ENCODE peak calls at places on chromosomes 2 and 18, in five cellular contexts. Q, D, K, G and V are unnamed samples.

GRCh38 chr18:10094608-10095137 is 180.9 kb downstream of the VAPA start:
- DNase-seq in K (no peak), G (no peak), Q (no peak), D (no peak), V (no peak)

GRCh38 chr2:97011977-97012569 is 25.7 kb upstream of the FAM178B start:
- DNase-seq in K (peak), Q (peak), D (peak), G (no peak), V (no peak)

GRCh38 chr2:207463996-207464395 is 65.8 kb upstream of the CREB1 start:
- DNase-seq in G (no peak), K (no peak), Q (no peak), D (no peak), V (no peak)

GRCh38 chr18:67217551-67218166 is 298.9 kb downstream of the DSEL start:
- DNase-seq in G (no peak), Q (peak), D (peak), K (peak), V (no peak)

GRCh38 chr18:5630057-5630765 is 86.4 kb upstream of the EPB41L3 start:
- DNase-seq in Q (no peak), D (peak), G (peak), K (peak), V (peak)

GRCh38 chr2:60385648-60386047 is 167.8 kb downstream of the BCL11A start:
- DNase-seq in Q (peak), K (no peak), G (no peak), D (peak), V (no peak)

GRCh38 chr2:128979182-128979581 is 660.5 kb upstream of the HS6ST1 start:
- DNase-seq in Q (no peak), D (no peak), K (no peak), G (no peak), V (no peak)

GRCh38 chr2:164538250-164538866 is 82.9 kb downstream of the GRB14 start:
- DNase-seq in Q (peak), D (peak), G (no peak), K (peak), V (no peak)

GRCh38 chr2:207334631-207335371 is 169.1 kb upstream of the KLF7 start:
- DNase-seq in D (peak), K (peak), Q (peak), G (no peak), V (no peak)

GRCh38 chr2:240095556-240096523 is 40.3 kb downstream of the COPS9 start:
- DNase-seq in G (no peak), Q (no peak), K (peak), D (no peak), V (no peak)

GRCh38 chr18:9184998-9185613 is 48.5 kb downstream of the ANKRD12 start:
- DNase-seq in Q (no peak), K (no peak), D (no peak), G (no peak), V (no peak)

GRCh38 chr2:152176113-152176714 is 651 bp upstream of the STAM2 start:
- DNase-seq in D (peak), K (no peak), G (no peak), Q (peak), V (no peak)

GRCh38 chr2:63861220-63861822 is 19.6 kb downstream of the UGP2 start:
- DNase-seq in K (peak), Q (peak), G (no peak), D (peak), V (no peak)

GRCh38 chr2:136718273-136718672 is 47.1 kb upstream of the THSD7B start:
- DNase-seq in D (no peak), K (no peak), G (no peak), Q (no peak), V (no peak)

GRCh38 chr18:12334280-12335262 is 26.5 kb downstream of the TUBB6 start:
- DNase-seq in D (no peak), G (no peak), Q (no peak), K (peak), V (no peak)

GRCh38 chr2:70385966-70386595 is 84.2 kb upstream of the FAM136A start:
- DNase-seq in G (no peak), Q (peak), D (peak), K (peak), V (no peak)

GRCh38 chr2:235444101-235444597 is 49.7 kb upstream of the AGAP1 start:
- DNase-seq in D (no peak), Q (no peak), K (no peak), G (no peak), V (no peak)

GRCh38 chr2:191629001-191629453 is 48.9 kb upstream of the NABP1 start:
- DNase-seq in G (no peak), K (no peak), Q (no peak), D (no peak), V (no peak)

GRCh38 chr18:10008006-10008647 is 94.3 kb downstream of the VAPA start:
- DNase-seq in D (no peak), G (no peak), Q (no peak), K (no peak), V (no peak)

GRCh38 chr18:5295231-5295920 is at the start of gene ZBTB14:
- DNase-seq in Q (peak), D (peak), G (peak), K (peak), V (peak)

GRCh38 chr2:215771241-215771640 is 242.1 kb downstream of the MREG start:
- DNase-seq in G (no peak), K (no peak), D (no peak), Q (no peak), V (no peak)

GRCh38 chr18:58792086-58792485 is 72.6 kb upstream of the ZNF532 start:
- DNase-seq in D (no peak), Q (no peak), K (no peak), G (no peak), V (no peak)

GRCh38 chr2:100413586-100413985 is 3.9 kb downstream of the CHST10 start:
- DNase-seq in D (no peak), Q (no peak), G (no peak), K (peak), V (no peak)

GRCh38 chr18:3151379-3152264 is 68.1 kb downstream of the MYOM1 start:
- DNase-seq in K (peak), Q (peak), G (no peak), D (peak), V (no peak)

GRCh38 chr18:36309436-36310391 is 12.2 kb downstream of the FHOD3 start:
- DNase-seq in K (no peak), D (peak), G (no peak), Q (peak), V (no peak)

GRCh38 chr2:170597705-170598420 is 117.3 kb upstream of the SP5 start:
- DNase-seq in Q (no peak), G (no peak), K (no peak), D (peak), V (no peak)

GRCh38 chr2:168700615-168701245 is 101.7 kb upstream of the NOSTRIN start:
- DNase-seq in G (no peak), Q (no peak), K (no peak), D (peak), V (no peak)

GRCh38 chr2:215772003-215772402 is 241.3 kb downstream of the MREG start:
- DNase-seq in D (no peak), Q (no peak), K (peak), G (no peak), V (no peak)

GRCh38 chr2:40611196-40611595 is 159.3 kb upstream of the SLC8A1 start:
- DNase-seq in K (no peak), D (no peak), Q (no peak), G (no peak), V (no peak)

GRCh38 chr2:72887032-72887835 is at the start of gene SPR:
- DNase-seq in G (no peak), Q (peak), D (peak), K (peak), V (peak)

GRCh38 chr2:164388511-164388910 is 232.8 kb downstream of the GRB14 start:
- DNase-seq in K (peak), Q (peak), G (no peak), D (peak), V (no peak)

GRCh38 chr2:60885683-60886082 is 4.3 kb downstream of the REL start:
- DNase-seq in G (no peak), Q (no peak), D (no peak), K (no peak), V (no peak)

GRCh38 chr2:215332876-215333600 is 21.2 kb downstream of the ATIC start:
- DNase-seq in Q (no peak), K (no peak), G (no peak), D (no peak), V (no peak)

GRCh38 chr18:68494802-68495560 is 219.9 kb downstream of the TMX3 start:
- DNase-seq in Q (peak), K (peak), G (no peak), D (peak), V (no peak)

GRCh38 chr2:99880148-99880983 is 262.0 kb downstream of the AFF3 start:
- DNase-seq in G (no peak), D (peak), K (no peak), Q (peak), V (no peak)

GRCh38 chr2:148794558-148794957 is 80.5 kb upstream of the KIF5C start:
- DNase-seq in K (no peak), Q (peak), D (peak), G (no peak), V (no peak)

DNA sequence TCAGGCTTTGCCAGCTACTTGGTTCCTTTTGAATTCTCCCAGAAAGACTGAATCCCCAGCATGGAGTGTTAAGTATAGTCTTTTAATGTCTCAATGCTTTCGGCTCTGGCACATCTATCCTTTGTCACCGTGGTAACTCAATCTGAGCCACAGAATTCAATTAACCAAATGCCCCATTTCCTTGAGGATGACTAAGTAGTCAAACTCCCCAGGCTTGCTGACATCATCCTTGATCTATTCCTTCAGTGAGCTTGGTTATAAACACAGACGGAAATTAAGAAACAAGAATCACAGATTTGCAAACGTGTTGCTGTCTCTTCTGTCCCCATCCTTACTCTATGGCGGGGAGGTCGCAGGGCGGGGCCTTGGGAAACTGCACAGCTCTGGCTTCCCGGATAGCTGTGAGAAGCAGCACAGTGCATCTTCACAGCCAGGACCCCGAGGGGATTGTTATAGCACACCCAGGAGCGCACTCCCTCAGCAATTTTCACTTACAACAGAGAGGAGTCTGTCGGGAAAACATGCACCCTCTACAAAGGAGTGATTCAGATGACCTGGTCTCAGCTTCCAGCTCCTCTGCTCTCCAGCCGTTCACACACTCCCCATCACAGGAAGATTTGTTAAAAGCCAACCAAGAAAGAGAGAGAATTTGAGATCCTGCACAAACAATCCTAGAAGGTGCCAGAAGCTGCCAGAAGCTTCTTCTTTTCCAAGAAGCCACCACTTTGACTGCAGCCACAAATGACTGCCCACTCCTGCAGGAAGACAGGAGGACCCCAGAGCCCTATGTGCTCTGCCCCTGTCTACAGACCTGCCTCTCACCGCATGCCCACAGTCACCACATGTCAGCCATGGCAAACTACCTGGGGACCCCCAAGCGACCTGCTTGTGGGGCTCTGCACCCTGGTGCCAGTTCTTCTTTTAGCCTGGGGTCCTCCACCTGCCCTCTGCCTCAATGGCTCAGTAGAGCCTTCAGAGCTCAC is 44.9 kb upstream of the YWHAQ start:
- DNase-seq in D (peak), Q (peak), K (peak), G (no peak), V (no peak)
- TF ChIP-seq CTCF in D (no peak), Q (no peak), K (no peak), G (no peak), V (no peak)

GRCh38 chr2:43943809-43944452 is 51.9 kb downstream of the LRPPRC start:
- DNase-seq in Q (no peak), G (no peak), K (no peak), D (no peak), V (no peak)

GRCh38 chr2:43942001-43942400 is 53.8 kb downstream of the LRPPRC start:
- DNase-seq in G (no peak), D (no peak), Q (no peak), K (peak), V (no peak)

GRCh38 chr2:43944915-43945314 is 50.9 kb downstream of the LRPPRC start:
- DNase-seq in G (no peak), D (no peak), Q (no peak), K (no peak), V (no peak)

GRCh38 chr2:43942881-43943280 is 52.9 kb downstream of the LRPPRC start:
- DNase-seq in D (no peak), G (no peak), Q (no peak), K (no peak), V (no peak)

GRCh38 chr2:43943323-43943722 is 52.5 kb downstream of the LRPPRC start:
- DNase-seq in Q (no peak), D (no peak), K (peak), G (no peak), V (no peak)
- TF ChIP-seq CTCF in Q (no peak), D (no peak), K (no peak), G (no peak), V (no peak)

DNA sequence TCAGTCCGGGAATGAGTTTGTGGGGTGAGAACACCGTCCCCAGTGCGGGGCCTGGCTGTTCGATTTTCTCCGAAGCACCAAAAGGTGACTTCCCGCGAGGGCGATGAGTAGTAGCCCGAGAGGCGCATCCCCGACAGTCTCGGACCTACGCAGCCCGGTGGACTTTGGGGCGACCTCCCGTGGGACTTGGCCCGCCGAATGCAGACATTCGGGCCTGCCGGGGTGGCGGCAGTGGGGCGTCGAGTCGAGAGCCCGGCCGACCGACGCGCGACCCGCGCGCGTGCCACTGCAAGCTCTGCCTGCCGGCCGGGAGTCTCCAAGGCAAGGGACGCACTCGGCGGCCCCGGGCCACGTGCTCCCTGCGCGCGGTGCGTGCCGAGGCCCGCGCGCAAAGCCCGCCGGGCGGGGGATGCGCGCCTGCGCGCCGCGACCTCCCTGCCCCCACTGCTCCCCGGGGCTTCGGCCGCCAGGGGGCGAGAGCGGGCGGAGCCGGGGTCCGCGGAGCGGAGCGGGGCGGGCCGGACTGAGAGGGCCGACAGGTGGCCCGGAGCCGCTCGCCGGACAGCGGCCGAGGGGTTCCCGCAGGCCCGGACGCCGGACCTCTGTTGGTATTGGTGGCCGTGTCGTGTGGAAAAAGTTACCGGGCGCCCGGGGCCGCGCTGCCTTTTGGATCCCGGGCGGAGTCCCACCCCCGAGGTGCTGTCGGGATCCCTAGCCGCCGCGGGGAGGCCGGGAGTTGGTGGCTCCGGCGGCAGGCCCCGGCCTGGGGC is 1.8 kb downstream of the PTMA start:
- DNase-seq in Q (peak), D (peak), K (peak), G (peak), V (peak)
- TF ChIP-seq CTCF in Q (peak), D (peak), K (peak), G (peak), V (no peak)

GRCh38 chr2:121294881-121295840 is 10.2 kb upstream of the TFCP2L1 start:
- DNase-seq in Q (no peak), D (no peak), G (no peak), K (no peak), V (no peak)
- TF ChIP-seq CTCF in Q (no peak), D (no peak), G (no peak), K (peak), V (no peak)